ENCODE peak calls at places on chromosomes 4 and X, in ten cellular contexts. P is NCI-H1105; S is adipocyte; E is breast epithelium; K is heart left ventricle; M is CD4-positive, alpha-beta memory T cell; V is HCT116; F is globus pallidus; W is GM10248; X is Kasumi-1. H is an unnamed sample.

GRCh38 chrX:95974885-95975284 is 709.8 kb upstream of the DIAPH2 start:
- DNase-seq in P (no peak), S (no peak), E (no peak), K (no peak), M (no peak), V (no peak), F (no peak), W (no peak), X (no peak), H (no peak)

GRCh38 chr4:78325244-78326187 is 226.1 kb upstream of the ANXA3 start:
- DNase-seq in P (no peak), S (peak), E (no peak), K (no peak), M (no peak), V (no peak), F (no peak), W (no peak), X (no peak), H (no peak)

GRCh38 chrX:31268359-31268758 is 196.5 kb upstream of the FTHL17 start:
- DNase-seq in P (no peak), S (peak), E (no peak), K (no peak), M (no peak), V (no peak), F (no peak), W (no peak), X (no peak), H (no peak)

GRCh38 chr4:149993030-149993429 is 85.2 kb upstream of the DCLK2 start:
- DNase-seq in P (no peak), S (no peak), E (no peak), K (no peak), M (no peak), V (no peak), F (no peak), W (no peak), X (no peak), H (no peak)

GRCh38 chrX:113400193-113400704 is 559.6 kb upstream of the AMOT start:
- DNase-seq in P (no peak), S (peak), E (no peak), K (no peak), M (no peak), V (peak), F (no peak), W (no peak), X (no peak), H (no peak)

GRCh38 chrX:7252013-7252610 is 104.2 kb upstream of the PUDP start:
- DNase-seq in P (no peak), S (no peak), E (peak), K (no peak), M (no peak), V (no peak), F (no peak), W (peak), X (no peak), H (no peak)

GRCh38 chrX:82466994-82467393 is 1041.1 kb upstream of the POU3F4 start:
- DNase-seq in P (no peak), S (no peak), E (no peak), K (no peak), M (no peak), V (no peak), F (no peak), W (no peak), X (no peak), H (no peak)

GRCh38 chr4:68498413-68499007 is 51.2 kb downstream of the TMPRSS11E start:
- DNase-seq in P (peak), S (peak), E (peak), K (peak), M (peak), V (peak), F (peak), W (peak), X (peak), H (no peak)

GRCh38 chrX:37701588-37701987 is 16.0 kb downstream of the XK start:
- DNase-seq in P (no peak), S (no peak), E (no peak), K (no peak), M (no peak), V (no peak), F (no peak), W (no peak), X (no peak), H (no peak)

GRCh38 chr4:622071-622995 is 3.0 kb upstream of the PDE6B start:
- DNase-seq in P (no peak), S (no peak), E (no peak), K (no peak), M (no peak), V (no peak), F (no peak), W (no peak), X (peak), H (no peak)

GRCh38 chr4:41318839-41319530 is 62.3 kb downstream of the UCHL1 start:
- DNase-seq in P (no peak), S (no peak), E (peak), K (peak), M (no peak), V (no peak), F (no peak), W (no peak), X (no peak), H (peak)

GRCh38 chr4:137531121-137531520 is 1.2 kb downstream of the PCDH18 start:
- DNase-seq in P (no peak), S (peak), E (no peak), K (no peak), M (no peak), V (no peak), F (peak), W (no peak), X (no peak), H (peak)

H was measured in right cardiac atrium.